ENCODE peak calls at places on chromosome 20, in eight cellular contexts. R is ascending aorta, U is MM.1S, Q is left ventricle myocardium inferior, X is heart left ventricle, E is osteoblast, B is cardiac muscle cell, P is fibroblast of lung. D is an unnamed sample. For H3K9me3, the result is how much of the 10 kb centered on the place peaks cover.

GRCh38 chr20:49801882-49802281 is 10.7 kb upstream of the SLC9A8 start:
- DNase-seq in B (no peak), E (no peak), P (no peak), U (no peak), X (no peak), R (no peak), Q (no peak), D (no peak)

GRCh38 chr20:15918631-15919030 is 654.6 kb downstream of the KIF16B start:
- DNase-seq in U (no peak), E (no peak), P (no peak), X (no peak), B (no peak), Q (no peak), R (no peak), D (no peak)

GRCh38 chr20:53559816-53560215 is 33.8 kb downstream of the ZNF217 start:
- DNase-seq in E (no peak), U (no peak), R (no peak), P (peak), Q (no peak), B (no peak), X (no peak), D (no peak)

GRCh38 chr20:52171025-52171424 is 20.6 kb downstream of the ZFP64 start:
- DNase-seq in R (no peak), P (no peak), X (no peak), Q (no peak), E (no peak), U (no peak), B (no peak), D (no peak)

GRCh38 chr20:45927071-45927878 is 7.2 kb upstream of the PCIF1 start:
- DNase-seq in X (no peak), U (no peak), R (no peak), E (no peak), B (no peak), Q (no peak), P (no peak), D (no peak)

GRCh38 chr20:49245921-49246740 is 26.9 kb downstream of the DDX27 start:
- DNase-seq in U (peak), X (no peak), E (peak), P (peak), Q (peak), R (no peak), B (peak), D (peak)

GRCh38 chr20:35617397-35618031 is 1.9 kb downstream of the SPAG4 start:
- DNase-seq in U (no peak), Q (peak), B (peak), X (peak), P (peak), E (peak), R (peak), D (peak)

GRCh38 chr20:16574656-16575355 is 1.6 kb upstream of the KIF16B start:
- DNase-seq in U (peak), B (peak), E (peak), X (peak), P (peak), Q (peak), R (peak), D (peak)

GRCh38 chr20:25699914-25700313 is 3.3 kb upstream of the ZNF337 start:
- DNase-seq in X (no peak), P (no peak), B (no peak), R (no peak), Q (no peak), E (no peak), U (no peak), D (no peak)

GRCh38 chr20:64261138-64261537 is 5.6 kb downstream of the PCMTD2 start:
- DNase-seq in Q (no peak), B (no peak), E (no peak), P (peak), U (no peak), R (no peak), X (no peak), D (no peak)

GRCh38 chr20:1178103-1178502 is 6.7 kb downstream of the TMEM74B start:
- DNase-seq in R (no peak), X (no peak), E (no peak), Q (no peak), U (no peak), B (no peak), P (no peak), D (no peak)

GRCh38 chr20:3739054-3739925 is 6.8 kb downstream of the HSPA12B start:
- DNase-seq in E (peak), B (no peak), X (peak), R (no peak), Q (peak), U (no peak), P (no peak), D (no peak)

GRCh38 chr20:25054995-25055629 is 2.8 kb downstream of the ACSS1 start:
- DNase-seq in B (no peak), U (no peak), E (peak), P (peak), Q (no peak), X (no peak), R (no peak), D (no peak)

GRCh38 chr20:11509776-11510175 is 407.9 kb upstream of the BTBD3 start:
- DNase-seq in B (no peak), X (no peak), E (no peak), U (no peak), P (no peak), R (no peak), Q (no peak), D (no peak)

DNA sequence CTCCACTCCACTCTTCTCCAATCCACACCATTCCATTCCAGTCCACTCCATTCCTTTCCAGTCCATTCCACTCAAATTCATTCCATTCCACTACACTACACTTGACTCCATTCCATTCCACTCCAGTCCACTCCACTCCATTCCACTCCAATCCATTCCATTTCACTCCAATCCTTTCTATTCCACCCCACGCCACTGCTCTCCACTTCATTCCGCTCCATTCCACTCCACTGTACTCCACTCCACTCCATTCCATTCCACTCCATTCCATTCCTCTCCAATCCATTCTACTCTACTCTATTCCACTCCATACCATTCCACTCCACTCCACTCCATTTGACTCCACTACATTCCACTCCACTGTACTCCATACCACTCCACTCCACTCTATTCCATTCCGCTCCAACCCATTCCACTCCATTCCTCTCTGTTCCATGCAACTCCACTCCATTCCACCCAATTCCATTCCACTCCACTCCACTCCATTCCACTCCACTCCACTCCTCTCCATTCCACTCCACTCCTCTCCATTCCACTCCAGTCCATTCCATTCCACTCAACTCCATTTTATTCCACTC is 23.4 kb upstream of the DEFB125 start:
- DNase-seq in X (no peak), B (no peak), E (no peak), P (no peak), Q (no peak), U (no peak), R (no peak), D (no peak)
- H3K9me3 ChIP-seq in X (under half), B (under half), E (under half), P (under half), Q (under half), U (under half), R (under half), D (under half)

GRCh38 chr20:38445901-38446425 is 10.8 kb upstream of the SNHG17 start:
- DNase-seq in U (no peak), B (no peak), E (peak), Q (no peak), R (no peak), X (no peak), P (no peak), D (no peak)
- H3K4me3 ChIP-seq in U (no peak), B (peak), E (peak), Q (peak), R (peak), X (peak), P (no peak), D (peak)

GRCh38 chr20:41600926-41601631 is 17.1 kb downstream of the CHD6 start:
- DNase-seq in U (no peak), P (no peak), Q (no peak), X (no peak), B (no peak), E (no peak), R (no peak), D (no peak)

GRCh38 chr20:41598719-41599118 is 19.5 kb downstream of the CHD6 start:
- DNase-seq in Q (no peak), P (no peak), R (no peak), E (no peak), B (no peak), U (no peak), X (no peak), D (no peak)

GRCh38 chr20:41601742-41602141 is 16.4 kb downstream of the CHD6 start:
- DNase-seq in R (no peak), B (no peak), P (no peak), X (no peak), E (no peak), Q (no peak), U (no peak), D (no peak)

GRCh38 chr20:41604002-41604401 is 14.2 kb downstream of the CHD6 start:
- DNase-seq in Q (no peak), E (no peak), R (no peak), P (no peak), X (no peak), U (no peak), B (no peak), D (no peak)

DNA sequence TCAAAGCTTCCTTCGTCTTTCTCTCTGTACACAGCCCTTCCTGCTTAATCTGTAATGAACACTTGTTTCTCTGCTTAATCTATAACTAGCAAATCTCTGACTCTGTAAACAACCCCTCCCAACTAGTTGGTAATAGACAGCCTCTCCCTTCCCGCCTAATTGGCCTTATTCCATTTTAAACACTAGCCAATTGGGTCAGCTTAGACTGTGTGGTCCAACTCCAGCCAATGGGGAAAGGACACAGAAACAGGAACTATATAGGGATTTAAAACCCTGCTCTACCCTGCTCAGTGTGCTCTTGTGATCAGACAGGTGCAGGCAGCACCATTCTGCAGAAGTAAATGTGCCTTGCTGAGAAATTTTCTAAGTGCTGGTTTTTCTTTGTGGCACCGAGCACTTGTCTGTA is 18.5 kb downstream of the CHD6 start:
- DNase-seq in B (no peak), Q (no peak), E (no peak), X (no peak), P (no peak), U (no peak), R (no peak), D (no peak)
- H3K9me3 ChIP-seq in B (under half), Q (half or more), E (under half), X (under half), P (under half), U (under half), R (under half), D (under half)

GRCh38 chr20:62953167-62953838 is 794 bp downstream of the SLC17A9 start:
- DNase-seq in P (no peak), B (no peak), R (no peak), Q (no peak), E (peak), X (no peak), U (no peak), D (no peak)
- H3K4me3 ChIP-seq in P (peak), B (no peak), R (peak), Q (peak), E (peak), X (peak), U (peak), D (peak)